ENCODE peak calls at places on chromosomes 3 and 15, in five cellular contexts. Q is stomach, E is upper lobe of left lung, K is BJ, M is GM13977. F is an unnamed sample.
A peak's percentile ranks its signal among the peaks of the same experiment; 100 is the strongest.

GRCh38 chr3:172052405-172052804 is 13.0 kb downstream of the FNDC3B start:
- DNase-seq in K (no peak), Q (no peak), E (no peak), M (no peak), F (no peak)

GRCh38 chr3:128787256-128788253 is 61.6 kb downstream of the RAB7A start:
- DNase-seq in K (no peak), Q (no peak), E (no peak), M (no peak), F (no peak)

GRCh38 chr15:92460023-92460422 is 66.3 kb downstream of the ST8SIA2 start:
- DNase-seq in E (no peak), K (no peak), Q (no peak), M (no peak), F (no peak)

GRCh38 chr3:113304856-113305540 is 93.6 kb downstream of the BOC start:
- DNase-seq in K (no peak), M (no peak), Q (no peak), E (no peak), F (no peak)

GRCh38 chr3:25372167-25372566 is 55.9 kb upstream of the RARB start:
- DNase-seq in Q (no peak), E (no peak), K (no peak), M (no peak), F (no peak)

GRCh38 chr3:168312991-168313390 is 217.3 kb upstream of the GOLIM4 start:
- DNase-seq in M (no peak), K (no peak), Q (no peak), E (no peak), F (no peak)

GRCh38 chr15:69806287-69806915 is 291.3 kb downstream of the TLE3 start:
- DNase-seq in M (no peak), Q (no peak), K (no peak), E (no peak), F (no peak)

GRCh38 chr15:39172380-39173281 is 408.2 kb upstream of the THBS1 start:
- DNase-seq in E (peak; percentile 30), M (no peak), Q (no peak), K (no peak), F (no peak)

GRCh38 chr3:169133178-169134161 is 530.0 kb downstream of the MECOM start:
- DNase-seq in K (no peak), M (no peak), E (no peak), Q (no peak), F (no peak)

GRCh38 chr3:138284079-138284478 is 45.6 kb downstream of the NME9 start:
- DNase-seq in K (no peak), M (no peak), Q (no peak), E (no peak), F (no peak)

GRCh38 chr15:59170295-59170881 is 36.3 kb upstream of the LDHAL6B start:
- DNase-seq in Q (peak; percentile 91), M (no peak), K (peak; percentile 91), E (no peak), F (no peak)

GRCh38 chr15:74785716-74786032 is 3.8 kb downstream of the CSK start:
- DNase-seq in Q (no peak), E (no peak), M (peak; percentile 74), K (no peak), F (no peak)

DNA sequence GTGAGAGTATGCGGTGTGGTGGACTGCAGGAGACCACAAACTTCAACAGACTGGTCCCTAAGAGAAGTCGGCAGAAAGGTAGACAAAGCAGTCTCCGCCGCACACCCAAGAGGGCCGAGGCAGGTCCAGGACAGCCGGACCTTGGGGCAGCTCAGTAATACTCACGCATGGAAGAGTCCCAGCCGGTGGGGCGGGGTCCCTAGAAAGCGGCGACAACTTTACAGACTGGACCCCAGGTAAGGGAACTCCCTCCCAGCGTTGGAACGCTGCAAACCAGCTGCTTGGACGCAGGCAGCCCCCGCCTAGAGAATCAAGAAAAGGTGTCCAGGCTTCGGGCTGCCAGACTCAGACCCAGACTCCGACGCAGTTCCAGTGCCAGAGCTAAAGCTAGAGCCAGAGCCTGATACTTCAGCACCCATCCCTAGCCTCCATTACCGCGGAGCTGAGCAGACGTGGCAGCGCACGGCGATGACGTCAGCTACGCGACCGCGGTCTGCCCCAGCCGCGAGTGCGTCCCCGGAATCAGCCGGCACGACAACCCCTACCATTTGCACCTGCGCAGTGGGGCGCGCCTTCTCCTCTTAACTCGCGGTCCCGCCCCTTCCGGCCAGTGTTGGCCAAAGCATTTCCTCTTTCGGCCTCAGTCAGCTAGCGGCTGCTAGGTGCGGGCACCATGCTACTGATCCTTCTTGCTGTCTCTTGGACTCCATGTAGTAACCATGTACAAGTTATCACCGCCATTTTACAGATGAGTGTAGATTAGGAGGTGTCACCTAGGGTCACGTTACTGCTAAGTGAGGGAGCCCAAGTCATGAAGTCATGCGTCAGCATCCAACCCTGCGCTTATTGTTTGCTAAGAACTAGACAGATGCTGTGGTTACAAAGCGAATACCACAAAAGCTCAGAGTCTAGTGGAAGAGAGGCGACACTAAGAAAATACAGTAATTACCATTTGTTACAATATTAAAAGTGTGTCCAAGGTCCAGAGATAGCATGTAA is at the start of gene TMEM39A:
- DNase-seq in K (peak; percentile 85), Q (peak; percentile 100), M (peak; percentile 98), E (peak; percentile 100), F (peak; percentile 100)
- TF ChIP-seq CTCF in K (no peak), Q (no peak), M (no peak), E (no peak), F (no peak)

GRCh38 chr15:25557916-25558315 is 119.1 kb upstream of the UBE3A start:
- DNase-seq in Q (no peak), E (no peak), K (no peak), M (no peak), F (no peak)
- TF ChIP-seq CTCF in Q (no peak), E (no peak), K (no peak), M (no peak), F (no peak)

DNA sequence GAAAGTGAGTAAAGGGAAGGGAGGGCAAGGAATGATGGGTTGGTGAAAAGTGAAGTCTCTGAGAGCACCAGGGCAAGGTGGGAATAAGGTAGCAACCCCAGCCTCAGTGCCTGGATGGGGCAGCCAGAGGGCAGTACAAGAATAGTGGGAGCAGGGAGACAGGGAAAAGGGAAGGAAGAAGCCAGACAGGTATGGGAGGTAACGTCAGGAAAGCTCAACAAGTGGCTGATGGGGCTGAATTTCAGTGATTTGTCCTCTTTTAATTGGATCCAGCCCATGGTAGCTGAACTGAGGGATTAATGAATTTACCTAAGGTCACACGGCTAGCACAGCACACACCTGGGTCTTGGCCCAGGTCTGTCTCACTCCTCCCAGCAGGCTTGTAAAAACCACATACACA is 12.6 kb downstream of the RORA start:
- DNase-seq in K (no peak), E (no peak), Q (no peak), M (no peak), F (no peak)
- TF ChIP-seq CTCF in K (no peak), E (no peak), Q (no peak), M (no peak), F (no peak)

DNA sequence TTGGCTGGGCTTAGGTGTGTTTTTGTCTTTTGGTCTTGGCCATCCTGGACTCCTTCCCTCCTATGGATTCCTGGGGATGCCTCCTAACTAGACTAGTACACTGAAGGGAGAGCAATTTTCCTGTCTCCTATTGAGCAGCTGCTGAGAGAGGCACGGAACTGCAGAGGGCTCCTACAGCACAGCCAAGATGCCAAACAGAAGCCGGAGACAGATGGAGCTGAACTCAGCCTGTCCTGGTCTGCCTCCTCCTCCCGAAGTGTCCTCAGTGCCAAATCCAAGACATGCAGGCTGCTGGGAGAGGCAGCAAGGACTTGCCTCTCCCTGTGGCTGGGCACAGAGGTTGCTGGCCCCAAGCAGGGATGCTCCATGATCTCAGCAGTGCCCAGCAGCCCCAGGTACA is 256.6 kb upstream of the PROK2 start:
- DNase-seq in Q (no peak), E (no peak), K (no peak), M (no peak), F (no peak)
- TF ChIP-seq CTCF in Q (no peak), E (no peak), K (no peak), M (no peak), F (no peak)

GRCh38 chr3:192444096-192444790 is 283.1 kb downstream of the FGF12 start:
- DNase-seq in Q (peak; percentile 67), K (no peak), E (peak; percentile 73), M (peak; percentile 53), F (no peak)
- TF ChIP-seq CTCF in Q (peak; percentile 92), K (peak; percentile 97), E (peak; percentile 97), M (peak; percentile 98), F (peak; percentile 61)

DNA sequence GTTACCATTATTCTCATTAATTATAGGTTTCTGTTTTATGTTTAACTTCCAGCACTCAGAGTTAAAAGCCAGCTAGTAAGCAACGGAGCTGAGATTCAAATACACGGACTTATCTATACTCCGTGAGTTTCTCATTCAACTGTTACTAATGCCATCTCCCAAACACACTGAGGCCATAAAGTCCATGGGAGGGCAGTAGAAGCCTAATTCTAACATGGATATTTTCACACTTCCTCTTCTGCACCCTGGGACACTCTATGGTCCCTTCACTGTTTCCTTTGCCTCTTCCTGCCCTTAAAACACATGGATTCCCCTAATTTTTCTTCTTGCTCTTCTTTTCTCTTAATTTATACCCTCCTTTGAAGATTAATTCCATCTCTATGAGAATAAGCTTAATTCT is 245.0 kb downstream of the KLF13 start:
- DNase-seq in Q (no peak), M (no peak), K (no peak), E (no peak), F (no peak)
- TF ChIP-seq CTCF in Q (no peak), M (no peak), K (no peak), E (no peak), F (no peak)

DNA sequence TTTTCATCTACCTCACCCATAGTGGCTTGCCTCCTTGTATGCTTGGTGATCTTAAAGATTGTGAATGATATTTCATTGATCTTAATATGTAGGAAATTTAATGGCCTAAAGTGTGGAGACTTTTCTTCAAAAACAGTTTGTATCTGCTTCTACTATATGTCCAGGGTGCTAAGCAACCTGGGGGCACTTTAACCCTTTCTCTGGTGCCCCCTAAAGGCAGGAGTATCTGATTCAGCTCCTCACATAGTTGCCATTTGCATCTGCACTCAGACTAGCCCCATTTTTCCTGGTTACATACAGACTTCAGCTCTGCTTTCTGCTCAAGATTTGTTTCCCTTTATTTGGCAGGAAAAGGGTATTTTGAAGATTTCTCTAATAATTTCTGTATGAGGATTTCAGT is 5.2 kb upstream of the PFN2 start:
- DNase-seq in E (no peak), Q (no peak), K (no peak), M (peak; percentile 36), F (no peak)
- TF ChIP-seq CTCF in E (no peak), Q (no peak), K (no peak), M (peak; percentile 36), F (no peak)

DNA sequence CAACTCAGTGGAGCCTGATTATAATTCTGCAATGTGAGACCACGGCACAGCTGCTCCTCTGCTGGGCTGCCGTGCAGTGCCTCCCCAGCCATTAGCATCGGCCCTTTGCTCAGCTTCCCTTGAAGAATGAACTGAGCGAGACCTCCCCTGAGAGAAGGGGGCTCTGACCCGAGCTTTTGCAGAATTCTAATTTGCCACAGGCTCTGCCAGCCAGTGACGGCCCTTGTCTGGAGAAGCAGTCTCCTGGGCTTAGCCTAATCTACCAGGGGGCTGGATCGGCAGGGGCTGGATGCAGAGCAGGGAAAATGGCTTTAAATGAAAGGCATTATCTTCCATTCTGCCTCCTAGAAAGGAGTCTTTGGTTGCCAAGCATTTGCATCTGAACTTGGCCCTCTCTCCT is 57.2 kb downstream of the GLDN start:
- DNase-seq in M (no peak), E (no peak), K (no peak), Q (no peak), F (no peak)
- TF ChIP-seq CTCF in M (no peak), E (no peak), K (no peak), Q (no peak), F (no peak)

DNA sequence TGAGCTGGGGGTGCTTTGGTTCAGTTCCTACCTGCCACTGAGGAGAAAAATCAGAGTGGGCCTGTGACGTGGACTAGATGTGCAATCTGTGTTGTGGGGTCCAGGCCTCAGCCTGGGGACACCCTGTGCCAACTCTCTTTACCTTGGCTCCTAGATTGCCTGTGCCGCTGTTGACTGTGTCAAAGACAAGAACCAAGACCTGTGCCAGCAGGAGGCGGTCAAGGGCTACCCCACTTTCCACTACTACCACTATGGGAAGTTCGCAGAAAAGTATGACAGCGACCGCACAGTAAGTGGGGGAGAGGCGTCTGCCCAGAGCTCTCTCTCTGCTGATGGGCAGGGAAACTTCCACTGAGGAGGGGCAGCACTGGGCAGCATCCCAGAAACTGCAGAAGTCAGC is 40.6 kb upstream of the SEC22A start:
- DNase-seq in Q (no peak), K (no peak), E (no peak), M (no peak), F (no peak)
- TF ChIP-seq CTCF in Q (no peak), K (no peak), E (no peak), M (no peak), F (no peak)

F was measured in natural killer cell.